ENCODE peak calls at places on chromosome 2, in seven cellular contexts. I is CD8-positive, alpha-beta memory T cell; T is tibial nerve; Q is spleen; H is heart left ventricle; W is Peyer's patch; F is fibroblast of lung. Z is an unnamed sample. For H3K27me3, the result is how much of the 10 kb centered on the place peaks cover.

GRCh38 chr2:207746131-207746530 is 23.6 kb downstream of the FZD5 start:
- DNase-seq in I (peak), T (no peak), Q (peak), H (peak), W (no peak), F (peak), Z (peak)

GRCh38 chr2:227257820-227258219 is 67.2 kb upstream of the MFF start:
- DNase-seq in I (no peak), T (no peak), Q (no peak), H (no peak), W (no peak), F (no peak), Z (no peak)

GRCh38 chr2:20198001-20198400 is 26.9 kb downstream of the SDC1 start:
- DNase-seq in I (no peak), T (no peak), Q (no peak), H (no peak), W (peak), F (no peak), Z (no peak)

GRCh38 chr2:223854741-223855140 is 17.4 kb upstream of the AP1S3 start:
- DNase-seq in I (no peak), T (no peak), Q (no peak), H (no peak), W (no peak), F (no peak), Z (no peak)

GRCh38 chr2:191625016-191625415 is 52.9 kb upstream of the NABP1 start:
- DNase-seq in I (peak), T (no peak), Q (peak), H (no peak), W (no peak), F (peak), Z (peak)

GRCh38 chr2:239376942-239377531 is 23.8 kb downstream of the HDAC4 start:
- DNase-seq in I (no peak), T (peak), Q (peak), H (no peak), W (peak), F (no peak), Z (no peak)

GRCh38 chr2:96856776-96857673 is 791 bp downstream of the ANKRD39 start:
- DNase-seq in I (no peak), T (no peak), Q (no peak), H (peak), W (no peak), F (peak), Z (peak)

GRCh38 chr2:241546771-241547498 is 11.6 kb upstream of the BOK start:
- DNase-seq in I (no peak), T (no peak), Q (peak), H (no peak), W (no peak), F (peak), Z (no peak)

GRCh38 chr2:239193925-239194687 is 206.7 kb downstream of the HDAC4 start:
- DNase-seq in I (no peak), T (no peak), Q (no peak), H (peak), W (no peak), F (no peak), Z (no peak)

GRCh38 chr2:196827356-196827755 is 18.2 kb upstream of the C2orf66 start:
- DNase-seq in I (no peak), T (no peak), Q (no peak), H (no peak), W (no peak), F (no peak), Z (no peak)

GRCh38 chr2:241000831-241001321 is 2.5 kb downstream of the SNED1 start:
- DNase-seq in I (no peak), T (peak), Q (peak), H (peak), W (no peak), F (no peak), Z (no peak)

GRCh38 chr2:113930448-113930847 is 40.6 kb downstream of the ACTR3 start:
- DNase-seq in I (no peak), T (no peak), Q (no peak), H (no peak), W (no peak), F (no peak), Z (no peak)

GRCh38 chr2:142858991-142859390 is 18.5 kb upstream of the KYNU start:
- DNase-seq in I (no peak), T (no peak), Q (no peak), H (no peak), W (no peak), F (no peak), Z (no peak)

GRCh38 chr2:20438334-20439192 is 8.3 kb upstream of the RHOB start:
- DNase-seq in I (no peak), T (peak), Q (peak), H (no peak), W (no peak), F (peak), Z (no peak)

GRCh38 chr2:171515672-171516298 is 6.5 kb upstream of the CYBRD1 start:
- DNase-seq in I (no peak), T (no peak), Q (no peak), H (no peak), W (no peak), F (peak), Z (no peak)

GRCh38 chr2:237744613-237745249 is 53.8 kb upstream of the RBM44 start:
- DNase-seq in I (peak), T (peak), Q (peak), H (peak), W (peak), F (peak), Z (peak)

GRCh38 chr2:96393989-96394761 is 58.6 kb downstream of the NCAPH start:
- DNase-seq in I (no peak), T (no peak), Q (no peak), H (no peak), W (no peak), F (no peak), Z (no peak)

DNA sequence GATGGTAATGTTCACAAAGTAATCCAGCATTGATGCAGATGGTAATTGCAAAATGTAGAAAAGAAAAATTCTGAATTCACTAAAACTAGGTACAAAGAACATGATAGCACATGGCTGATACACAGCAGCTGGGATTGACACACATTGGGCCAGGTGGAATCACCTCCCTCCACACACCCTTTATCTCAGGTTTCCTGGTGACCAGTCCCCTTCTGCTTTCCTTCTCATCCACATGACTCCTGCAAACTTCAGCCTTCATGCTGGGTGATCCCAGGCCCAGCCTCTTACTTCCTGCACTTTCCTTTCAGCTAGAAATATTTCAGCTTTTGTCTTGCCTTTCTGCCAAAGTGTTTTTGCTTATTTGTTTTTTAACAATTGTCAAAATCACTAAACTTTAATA is 246.9 kb downstream of the LNPK start:
- DNase-seq in I (no peak), T (no peak), Q (no peak), H (no peak), W (no peak), F (no peak), Z (no peak)
- H3K27ac ChIP-seq in I (no peak), T (no peak), Q (no peak), H (no peak), W (no peak), F (no peak), Z (no peak)

GRCh38 chr2:152042636-152043615 is 55.9 kb downstream of the CACNB4 start:
- DNase-seq in I (no peak), T (no peak), Q (no peak), H (no peak), W (no peak), F (no peak), Z (no peak)
- H3K27me3 ChIP-seq in I (under half), T (under half), Q (under half), H (under half), W (under half), F (under half), Z (under half)

GRCh38 chr2:187502467-187502866 is 51.8 kb downstream of the TFPI start:
- DNase-seq in I (no peak), T (no peak), Q (no peak), H (no peak), W (no peak), F (no peak), Z (no peak)

GRCh38 chr2:187506416-187506815 is 47.8 kb downstream of the TFPI start:
- DNase-seq in I (no peak), T (no peak), Q (no peak), H (no peak), W (no peak), F (no peak), Z (no peak)

GRCh38 chr2:187500585-187501359 is 52.7 kb upstream of the CALCRL start:
- DNase-seq in I (no peak), T (no peak), Q (no peak), H (no peak), W (peak), F (peak), Z (no peak)

GRCh38 chr2:187505064-187505672 is 49.1 kb downstream of the TFPI start:
- DNase-seq in I (no peak), T (no peak), Q (no peak), H (no peak), W (no peak), F (no peak), Z (no peak)

GRCh38 chr2:187504312-187504921 is 49.8 kb downstream of the TFPI start:
- DNase-seq in I (no peak), T (no peak), Q (no peak), H (no peak), W (no peak), F (no peak), Z (no peak)
- H3K4me3 ChIP-seq in I (no peak), T (no peak), Q (no peak), H (no peak), W (no peak), F (no peak), Z (no peak)

GRCh38 chr2:157900684-157901083 is 24.6 kb upstream of the ACVR1 start:
- DNase-seq in I (no peak), T (no peak), Q (no peak), H (no peak), W (no peak), F (no peak), Z (no peak)

GRCh38 chr2:157897106-157897971 is 21.2 kb upstream of the ACVR1 start:
- DNase-seq in I (peak), T (no peak), Q (no peak), H (no peak), W (no peak), F (no peak), Z (peak)

GRCh38 chr2:157899125-157899839 is 23.2 kb upstream of the ACVR1 start:
- DNase-seq in I (no peak), T (no peak), Q (no peak), H (no peak), W (no peak), F (no peak), Z (no peak)

GRCh38 chr2:157900203-157900602 is 24.1 kb upstream of the ACVR1 start:
- DNase-seq in I (no peak), T (no peak), Q (no peak), H (no peak), W (no peak), F (no peak), Z (peak)

GRCh38 chr2:157898591-157898996 is 22.5 kb upstream of the ACVR1 start:
- DNase-seq in I (peak), T (no peak), Q (no peak), H (no peak), W (no peak), F (peak), Z (peak)
- H3K27ac ChIP-seq in I (peak), T (no peak), Q (peak), H (no peak), W (peak), F (no peak), Z (peak)

DNA sequence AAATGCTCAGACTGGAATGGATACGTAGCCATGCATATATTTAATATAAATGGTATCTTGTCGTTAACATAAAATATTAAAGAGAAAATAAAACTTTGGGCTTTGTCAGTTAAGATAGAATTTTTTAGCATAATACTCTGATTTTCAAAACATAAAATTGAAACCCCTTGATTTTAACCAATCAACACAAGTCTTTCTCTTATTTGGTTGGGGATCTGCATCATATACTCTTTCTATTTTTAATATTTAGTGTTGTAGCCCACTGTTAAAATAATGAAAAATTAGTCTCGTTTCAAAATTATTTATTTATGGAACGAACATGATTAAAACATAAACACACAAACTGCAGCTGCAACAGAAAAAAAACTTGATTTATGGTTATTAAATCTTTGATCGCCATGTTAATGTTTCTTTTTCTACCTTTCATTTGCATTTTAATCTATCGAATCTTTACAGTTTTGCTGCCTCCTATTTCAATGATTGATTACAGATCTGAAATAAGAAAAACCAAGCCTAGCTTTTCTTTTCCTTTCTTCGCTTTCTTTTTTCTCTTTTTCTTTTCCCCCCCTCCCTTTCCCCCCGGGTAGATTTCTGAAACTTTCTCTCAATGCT is 145.5 kb downstream of the MEIS1 start:
- DNase-seq in I (no peak), T (no peak), Q (no peak), H (no peak), W (no peak), F (peak), Z (no peak)
- H3K27me3 ChIP-seq in I (under half), T (under half), Q (half or more), H (half or more), W (under half), F (under half), Z (under half)

DNA sequence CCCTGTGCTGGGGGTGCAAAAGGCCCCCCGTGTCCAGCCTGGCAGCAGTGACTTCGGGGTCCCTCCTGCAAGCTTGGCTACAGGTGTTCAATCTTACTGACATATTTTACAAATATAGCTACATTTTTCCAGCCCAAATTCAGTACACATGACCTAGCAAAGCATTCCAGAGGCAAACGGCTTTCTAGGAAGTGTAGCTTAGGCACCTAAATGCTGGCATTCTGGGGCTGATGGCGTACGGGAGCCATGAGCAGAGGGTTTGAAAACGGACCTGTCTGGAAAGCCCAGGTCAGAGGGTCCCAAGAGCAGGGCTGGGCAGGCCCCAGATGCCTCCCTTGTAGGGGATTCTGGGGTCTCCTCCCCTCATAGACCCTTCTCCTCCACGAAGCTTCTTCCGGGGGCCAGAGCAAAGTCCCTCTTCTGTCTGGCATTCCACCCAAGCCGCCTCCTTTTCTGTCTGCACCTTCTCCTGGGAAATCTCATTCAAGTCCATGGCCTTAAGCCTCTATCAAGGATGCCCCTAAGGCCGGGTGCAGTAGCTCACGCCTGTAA is 63.3 kb upstream of the ASAP2 start:
- DNase-seq in I (no peak), T (no peak), Q (peak), H (no peak), W (no peak), F (no peak), Z (no peak)
- H3K4me3 ChIP-seq in I (no peak), T (peak), Q (peak), H (peak), W (no peak), F (no peak), Z (no peak)

DNA sequence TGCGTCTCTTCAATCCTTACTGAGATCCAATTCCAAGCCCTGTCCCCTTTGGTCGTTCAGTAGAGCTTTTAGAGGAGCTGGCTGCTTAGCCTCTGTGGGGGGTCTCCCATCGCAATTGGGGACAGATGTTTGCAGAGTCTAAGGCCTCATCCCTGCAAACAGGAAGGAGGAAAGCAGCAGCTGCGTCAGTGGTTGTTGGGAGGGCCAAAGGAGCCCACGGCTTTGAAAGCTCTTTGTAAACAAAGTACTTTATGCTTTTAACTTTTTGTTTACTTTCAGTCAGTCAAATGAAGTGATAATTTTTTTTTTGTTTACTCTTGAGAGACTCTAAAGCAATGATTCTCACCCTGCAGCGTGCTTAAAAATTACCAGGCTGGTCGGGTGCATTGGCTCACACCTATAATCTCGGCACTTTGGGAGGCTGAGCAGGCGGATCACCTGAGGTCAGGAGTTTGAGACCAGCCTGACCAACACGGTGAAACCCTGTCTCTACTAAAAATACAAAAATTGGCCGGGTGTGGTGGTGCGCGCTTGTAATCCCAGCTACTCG is 49.4 kb downstream of the GREB1 start:
- DNase-seq in I (no peak), T (no peak), Q (no peak), H (peak), W (no peak), F (peak), Z (no peak)
- H3K27ac ChIP-seq in I (no peak), T (peak), Q (no peak), H (peak), W (no peak), F (no peak), Z (no peak)

GRCh38 chr2:15790326-15790725 is 150.0 kb upstream of the MYCN start:
- DNase-seq in I (no peak), T (no peak), Q (peak), H (no peak), W (no peak), F (no peak), Z (no peak)

GRCh38 chr2:15786901-15787300 is 153.4 kb upstream of the MYCN start:
- DNase-seq in I (no peak), T (no peak), Q (no peak), H (no peak), W (no peak), F (no peak), Z (no peak)

GRCh38 chr2:15787535-15788457 is 152.6 kb upstream of the MYCN start:
- DNase-seq in I (no peak), T (no peak), Q (no peak), H (no peak), W (no peak), F (no peak), Z (no peak)

GRCh38 chr2:15789381-15790062 is 150.8 kb upstream of the MYCN start:
- DNase-seq in I (no peak), T (no peak), Q (no peak), H (no peak), W (no peak), F (no peak), Z (no peak)

GRCh38 chr2:15788458-15789229 is 151.7 kb upstream of the MYCN start:
- DNase-seq in I (no peak), T (no peak), Q (peak), H (no peak), W (no peak), F (no peak), Z (no peak)
- H3K27me3 ChIP-seq in I (under half), T (under half), Q (under half), H (under half), W (under half), F (under half), Z (under half)

Z was measured in CD4-positive, alpha-beta memory T cell.